ENCODE peak calls at places on chromosomes 1 and 21, in ten cellular contexts. M is mucosa of descending colon; F is AG04449; T is A549; R is astrocyte of the spinal cord; V is neural progenitor cell; E is RWPE1; O is fibroblast of mammary gland; C is endothelial cell; H is CD4-positive, alpha-beta T cell. B is an unnamed sample.

GRCh38 chr1:158019177-158019868 is 25.9 kb downstream of the KIRREL1 start:
- DNase-seq in E (peak), C (peak), T (peak), H (no peak), R (peak), M (no peak), V (peak), F (peak), O (peak), B (no peak)

GRCh38 chr1:182599339-182599738 is 4.8 kb downstream of the RGS16 start:
- DNase-seq in O (no peak), V (peak), H (no peak), C (peak), T (no peak), M (no peak), F (no peak), R (no peak), E (no peak), B (no peak)

GRCh38 chr1:115874929-115875328 is 34.0 kb upstream of the NHLH2 start:
- DNase-seq in C (no peak), H (no peak), V (no peak), O (peak), R (peak), F (no peak), T (no peak), E (peak), M (no peak), B (no peak)

GRCh38 chr1:15413563-15414449 is 4.1 kb downstream of the EFHD2 start:
- DNase-seq in H (no peak), C (no peak), M (peak), O (no peak), V (no peak), F (no peak), E (no peak), T (no peak), R (no peak), B (no peak)

GRCh38 chr1:54774820-54775498 is 10.6 kb upstream of the PARS2 start:
- DNase-seq in C (peak), E (peak), T (peak), M (no peak), V (peak), H (no peak), R (peak), F (no peak), O (peak), B (no peak)

GRCh38 chr1:204320413-204320812 is 39.3 kb downstream of the PLEKHA6 start:
- DNase-seq in H (no peak), R (peak), C (no peak), E (peak), F (no peak), V (no peak), O (peak), M (no peak), T (no peak), B (no peak)

GRCh38 chr1:154743536-154744036 is 126.5 kb downstream of the KCNN3 start:
- DNase-seq in R (no peak), V (no peak), M (no peak), E (no peak), F (no peak), O (no peak), T (no peak), C (no peak), H (no peak), B (no peak)

GRCh38 chr1:183243190-183244065 is 57.4 kb downstream of the LAMC2 start:
- DNase-seq in O (peak), V (no peak), M (no peak), H (no peak), E (no peak), T (no peak), F (no peak), C (no peak), R (no peak), B (no peak)

GRCh38 chr1:54580856-54581550 is 33.0 kb downstream of the ACOT11 start:
- DNase-seq in V (no peak), T (no peak), C (no peak), R (no peak), E (no peak), M (no peak), H (no peak), F (no peak), O (no peak), B (no peak)

GRCh38 chr1:217881131-217881543 is 250.0 kb downstream of the SPATA17 start:
- DNase-seq in T (no peak), O (peak), E (no peak), M (no peak), H (no peak), C (no peak), R (no peak), F (no peak), V (no peak), B (no peak)

GRCh38 chr1:15939181-15940109 is 36.5 kb downstream of the ZBTB17 start:
- DNase-seq in H (no peak), C (no peak), M (peak), V (no peak), O (peak), T (peak), R (peak), F (no peak), E (no peak), B (peak)

GRCh38 chr21:31162827-31163226 is 124.6 kb upstream of the KRTAP19-8 start:
- DNase-seq in F (no peak), V (no peak), C (no peak), M (no peak), O (peak), H (no peak), T (no peak), E (peak), R (peak), B (no peak)

GRCh38 chr1:91732291-91732953 is 153.5 kb downstream of the TGFBR3 start:
- DNase-seq in E (peak), V (no peak), C (no peak), F (peak), H (no peak), O (peak), T (peak), R (peak), M (no peak), B (no peak)

GRCh38 chr21:29121759-29122158 is 8.7 kb upstream of the MAP3K7CL start:
- DNase-seq in F (no peak), R (no peak), V (no peak), C (no peak), O (no peak), T (no peak), E (no peak), H (no peak), M (no peak), B (no peak)

GRCh38 chr21:29130234-29130993 is at the start of gene MAP3K7CL:
- DNase-seq in H (no peak), M (no peak), V (no peak), E (peak), C (no peak), O (peak), F (peak), R (peak), T (no peak), B (no peak)

GRCh38 chr21:29124645-29125044 is 5.8 kb upstream of the MAP3K7CL start:
- DNase-seq in M (no peak), O (no peak), E (no peak), V (no peak), F (no peak), R (no peak), H (no peak), C (no peak), T (no peak), B (no peak)

GRCh38 chr21:29125979-29126378 is 4.5 kb upstream of the MAP3K7CL start:
- DNase-seq in E (no peak), T (no peak), F (no peak), C (no peak), V (no peak), O (no peak), M (no peak), R (no peak), H (no peak), B (no peak)

DNA sequence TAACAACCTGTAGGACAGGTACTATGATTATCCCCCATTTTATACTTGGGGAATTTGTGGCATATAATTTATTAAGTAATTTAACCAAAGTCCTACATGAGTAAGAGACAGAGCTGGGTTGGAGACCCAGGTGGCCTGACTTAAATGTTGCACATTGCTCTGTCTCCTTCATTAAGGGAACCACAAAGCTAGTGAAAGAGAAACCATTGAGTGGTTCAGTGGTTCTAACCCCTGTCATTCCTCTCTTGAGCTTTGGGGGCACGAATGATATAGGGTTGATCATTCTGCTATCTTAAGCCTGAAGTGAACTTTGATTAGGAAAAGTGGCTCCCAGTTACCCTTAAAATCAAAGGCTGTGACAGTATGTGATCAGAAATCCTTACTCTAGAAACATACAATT is 5.2 kb upstream of the MAP3K7CL start:
- DNase-seq in R (no peak), O (no peak), E (no peak), C (no peak), H (no peak), M (no peak), T (no peak), V (no peak), F (no peak), B (no peak)
- TF ChIP-seq CTCF in R (no peak), O (no peak), E (no peak), C (no peak), H (no peak), M (no peak), T (no peak), V (no peak), F (no peak), B (no peak)

DNA sequence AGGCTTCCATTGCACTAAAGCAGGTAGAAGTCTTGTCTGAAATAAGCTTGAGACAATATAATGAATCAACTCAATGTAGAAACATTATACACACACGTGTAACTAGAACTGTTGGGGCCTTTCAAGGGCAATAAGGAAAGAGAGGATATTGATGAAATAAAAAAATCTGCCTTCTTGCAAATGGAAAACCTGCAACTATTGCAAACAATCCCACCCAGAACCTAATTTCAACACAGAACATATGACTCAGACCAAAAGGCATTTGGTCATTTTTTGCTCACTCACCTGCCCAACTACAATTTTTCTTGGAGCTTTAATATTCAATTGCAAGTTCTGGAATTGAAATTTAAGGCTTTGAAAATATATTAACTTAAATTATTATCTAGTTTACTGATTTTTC is 900.1 kb downstream of the TTLL7 start:
- DNase-seq in T (no peak), R (no peak), O (no peak), H (no peak), V (no peak), F (no peak), C (no peak), M (no peak), E (peak), B (no peak)
- TF ChIP-seq CTCF in T (no peak), R (no peak), O (no peak), H (no peak), V (no peak), F (no peak), C (no peak), M (no peak), E (no peak), B (no peak)

DNA sequence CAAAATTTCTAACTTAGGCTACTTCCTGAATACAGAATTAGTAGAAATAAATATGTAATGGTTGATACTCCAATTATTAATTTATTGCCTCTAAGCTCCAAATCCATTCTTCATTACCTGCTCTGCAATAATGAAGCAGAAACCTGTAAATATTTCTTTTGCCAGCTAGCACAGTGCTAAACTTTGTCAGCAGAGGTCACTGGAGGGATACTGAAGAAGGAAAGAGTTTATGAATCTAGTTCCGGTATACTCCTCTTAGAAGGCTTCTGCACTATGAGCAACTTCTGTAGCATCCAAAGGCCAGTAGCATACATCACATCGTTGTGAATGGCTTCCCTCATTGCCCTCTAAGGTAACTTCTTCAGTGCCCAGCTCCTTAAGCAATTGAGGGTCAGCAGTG is 81.0 kb upstream of the LHX8 start:
- DNase-seq in V (no peak), T (no peak), E (no peak), R (no peak), O (no peak), H (no peak), F (no peak), C (no peak), M (no peak), B (no peak)
- TF ChIP-seq CTCF in V (peak), T (peak), E (peak), R (no peak), O (no peak), H (no peak), F (no peak), C (no peak), M (no peak), B (no peak)

GRCh38 chr21:42384184-42384583 is 11.7 kb downstream of the TMPRSS3 start:
- DNase-seq in E (no peak), O (no peak), H (no peak), T (no peak), V (no peak), C (no peak), F (no peak), R (no peak), M (no peak), B (no peak)
- TF ChIP-seq CTCF in E (no peak), O (no peak), H (no peak), T (no peak), V (no peak), C (no peak), F (no peak), R (no peak), M (no peak), B (no peak)

GRCh38 chr1:34693081-34693480 is 61.8 kb upstream of the GJB5 start:
- DNase-seq in H (no peak), E (no peak), M (no peak), V (no peak), C (no peak), O (no peak), R (no peak), T (no peak), F (no peak), B (peak)

GRCh38 chr1:34694383-34694782 is 60.5 kb upstream of the GJB5 start:
- DNase-seq in M (no peak), R (no peak), C (no peak), V (no peak), H (no peak), E (no peak), T (no peak), O (no peak), F (no peak), B (peak)

GRCh38 chr1:34695580-34695979 is 59.3 kb upstream of the GJB5 start:
- DNase-seq in R (no peak), E (no peak), T (no peak), V (no peak), O (no peak), F (no peak), H (no peak), C (no peak), M (no peak), B (peak)

GRCh38 chr1:34701326-34702129 is 53.3 kb upstream of the GJB5 start:
- DNase-seq in E (no peak), O (no peak), H (no peak), F (no peak), R (no peak), T (no peak), V (no peak), M (no peak), C (no peak), B (no peak)

DNA sequence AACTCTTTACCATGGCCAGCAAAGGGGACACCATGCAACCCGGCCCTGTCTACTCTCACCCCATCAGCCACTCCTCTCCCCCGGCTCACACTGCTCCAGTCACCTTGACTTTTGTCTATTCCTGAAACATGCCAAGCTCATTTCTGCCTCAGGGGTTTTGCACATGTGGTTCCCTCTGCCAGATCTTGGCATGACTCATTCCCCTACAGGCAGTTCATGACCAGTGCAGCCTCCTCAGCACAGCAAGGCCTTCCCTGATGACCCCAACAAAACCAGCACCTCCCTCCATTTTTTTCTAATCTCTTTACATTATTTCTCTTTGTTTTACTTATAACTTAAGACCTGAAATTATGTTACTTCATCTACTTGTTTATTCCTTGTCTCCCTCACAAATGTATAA is 58.6 kb upstream of the GJB5 start:
- DNase-seq in O (peak), C (no peak), E (peak), R (no peak), V (no peak), M (no peak), F (no peak), H (no peak), T (peak), B (peak)
- TF ChIP-seq CTCF in O (no peak), C (no peak), E (no peak), R (no peak), V (peak), M (no peak), F (no peak), H (no peak), T (no peak), B (no peak)

GRCh38 chr1:213111502-213111901 is 60.5 kb downstream of the RPS6KC1 start:
- DNase-seq in H (no peak), M (no peak), R (no peak), C (no peak), T (no peak), F (no peak), O (no peak), V (no peak), E (no peak), B (no peak)
- TF ChIP-seq CTCF in H (no peak), M (no peak), R (no peak), C (no peak), T (no peak), F (no peak), O (no peak), V (no peak), E (no peak), B (no peak)

GRCh38 chr1:89995595-89996397 is 886 bp downstream of the ZNF326 start:
- DNase-seq in H (no peak), M (no peak), V (no peak), E (no peak), R (peak), T (no peak), O (peak), C (no peak), F (no peak), B (no peak)

GRCh38 chr1:89993541-89993940 is 1.4 kb upstream of the ZNF326 start:
- DNase-seq in E (no peak), C (no peak), T (no peak), V (no peak), M (peak), O (no peak), F (no peak), R (no peak), H (no peak), B (no peak)

GRCh38 chr1:89996415-89997110 is 1.7 kb downstream of the ZNF326 start:
- DNase-seq in M (peak), E (no peak), C (no peak), R (peak), T (no peak), O (no peak), F (no peak), H (no peak), V (no peak), B (no peak)

GRCh38 chr1:89994231-89994804 is 592 bp upstream of the ZNF326 start:
- DNase-seq in H (no peak), F (no peak), O (no peak), T (no peak), E (no peak), V (no peak), M (peak), R (no peak), C (no peak), B (no peak)

DNA sequence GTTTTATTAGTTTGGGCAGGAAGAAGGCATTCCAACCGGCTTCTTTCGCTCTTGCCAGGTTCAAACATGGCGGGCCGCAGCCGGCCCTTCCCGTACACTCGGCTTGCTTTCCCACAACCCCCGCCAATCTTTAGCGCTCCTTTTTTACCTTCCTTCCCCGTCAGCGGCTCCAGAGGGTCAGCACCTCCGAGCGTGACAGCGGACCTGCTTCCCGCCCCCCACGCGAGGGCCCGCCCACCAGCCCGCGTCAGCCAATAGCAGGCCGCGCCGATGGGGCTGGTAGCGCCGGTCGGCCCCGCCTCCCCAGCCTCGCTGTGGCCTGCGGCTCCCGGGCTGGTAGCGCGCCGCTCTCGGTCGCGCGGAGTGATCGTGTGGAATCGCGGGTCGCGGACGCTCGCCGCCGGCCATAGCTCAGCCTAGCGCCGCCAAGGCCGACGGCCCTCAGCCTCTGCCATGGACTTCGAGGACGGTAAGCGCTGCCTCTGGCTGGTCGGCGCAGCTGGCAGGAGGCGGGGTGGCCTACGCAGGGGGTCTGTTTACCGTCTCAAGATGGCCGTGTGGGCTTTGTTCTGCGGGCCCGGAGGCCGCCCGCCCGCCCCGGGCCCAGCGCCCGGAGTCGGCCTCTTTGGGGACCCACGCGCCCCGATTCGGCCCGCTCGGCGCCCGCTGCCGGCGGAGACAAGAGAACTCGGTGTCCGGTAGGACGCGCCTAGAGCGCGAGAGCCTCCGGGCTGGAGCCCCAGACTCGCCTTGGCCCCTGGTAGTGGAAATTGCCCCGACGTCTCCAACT is at the start of gene ZNF326:
- DNase-seq in F (peak), O (peak), V (peak), E (peak), H (peak), M (peak), C (peak), R (peak), T (peak), B (peak)
- TF ChIP-seq CTCF in F (peak), O (no peak), V (no peak), E (no peak), H (no peak), M (no peak), C (no peak), R (no peak), T (no peak), B (no peak)